ENCODE peak calls at places on chromosomes 7 and 10, in nine cellular contexts. K, Q, V, N, W, E, P, Z and I are unnamed samples.

GRCh38 chr7:41185851-41186250 is 517.0 kb downstream of the INHBA start:
- DNase-seq in K (peak; percentile 81), Q (no peak), V (no peak), N (no peak), W (no peak), E (no peak), P (no peak), Z (no peak), I (no peak)

GRCh38 chr7:140512317-140513000 is 33.2 kb upstream of the MKRN1 start:
- DNase-seq in K (peak; percentile 40), Q (no peak), V (peak; percentile 27), N (peak; percentile 77), W (peak; percentile 23), E (no peak), P (peak; percentile 44), Z (no peak), I (no peak)

GRCh38 chr10:124997791-124998623 is 56.1 kb downstream of the ZRANB1 start:
- DNase-seq in K (no peak), Q (no peak), V (no peak), N (no peak), W (peak; percentile 6), E (no peak), P (peak; percentile 21), Z (peak; percentile 17), I (peak; percentile 76)

GRCh38 chr7:37039131-37039719 is 314.9 kb upstream of the AOAH start:
- DNase-seq in K (no peak), Q (no peak), V (no peak), N (no peak), W (no peak), E (no peak), P (no peak), Z (no peak), I (peak; percentile 18)

GRCh38 chr7:112337177-112337576 is 113.1 kb upstream of the IFRD1 start:
- DNase-seq in K (no peak), Q (no peak), V (no peak), N (no peak), W (no peak), E (no peak), P (no peak), Z (no peak), I (no peak)

GRCh38 chr10:85558533-85558932 is 808.1 kb downstream of the GRID1 start:
- DNase-seq in K (peak; percentile 55), Q (no peak), V (no peak), N (no peak), W (no peak), E (no peak), P (no peak), Z (no peak), I (no peak)

GRCh38 chr7:47915066-47915976 is 32.9 kb downstream of the PKD1L1 start:
- DNase-seq in K (no peak), Q (no peak), V (no peak), N (no peak), W (no peak), E (peak; percentile 13), P (no peak), Z (no peak), I (no peak)

GRCh38 chr7:97016392-97017196 is 8.0 kb downstream of the DLX5 start:
- DNase-seq in K (no peak), Q (no peak), V (no peak), N (no peak), W (no peak), E (no peak), P (no peak), Z (no peak), I (peak; percentile 92)

GRCh38 chr7:117937726-117938483 is 64.7 kb upstream of the CTTNBP2 start:
- DNase-seq in K (no peak), Q (no peak), V (no peak), N (no peak), W (no peak), E (no peak), P (no peak), Z (no peak), I (no peak)

GRCh38 chr10:133455611-133456031 is 1.9 kb downstream of the SCART1 start:
- DNase-seq in K (no peak), Q (no peak), V (no peak), N (no peak), W (no peak), E (no peak), P (no peak), Z (no peak), I (peak; percentile 69)

GRCh38 chr10:133454204-133454893 is 604 bp downstream of the SCART1 start:
- DNase-seq in K (no peak), Q (no peak), V (no peak), N (no peak), W (no peak), E (no peak), P (no peak), Z (no peak), I (peak; percentile 60)

GRCh38 chr10:133455196-133455595 is 1.5 kb downstream of the SCART1 start:
- DNase-seq in K (no peak), Q (no peak), V (no peak), N (no peak), W (no peak), E (no peak), P (no peak), Z (no peak), I (peak; percentile 14)

GRCh38 chr10:133452453-133452852 is 1.3 kb upstream of the SCART1 start:
- DNase-seq in K (no peak), Q (no peak), V (no peak), N (no peak), W (no peak), E (no peak), P (no peak), Z (no peak), I (no peak)

DNA sequence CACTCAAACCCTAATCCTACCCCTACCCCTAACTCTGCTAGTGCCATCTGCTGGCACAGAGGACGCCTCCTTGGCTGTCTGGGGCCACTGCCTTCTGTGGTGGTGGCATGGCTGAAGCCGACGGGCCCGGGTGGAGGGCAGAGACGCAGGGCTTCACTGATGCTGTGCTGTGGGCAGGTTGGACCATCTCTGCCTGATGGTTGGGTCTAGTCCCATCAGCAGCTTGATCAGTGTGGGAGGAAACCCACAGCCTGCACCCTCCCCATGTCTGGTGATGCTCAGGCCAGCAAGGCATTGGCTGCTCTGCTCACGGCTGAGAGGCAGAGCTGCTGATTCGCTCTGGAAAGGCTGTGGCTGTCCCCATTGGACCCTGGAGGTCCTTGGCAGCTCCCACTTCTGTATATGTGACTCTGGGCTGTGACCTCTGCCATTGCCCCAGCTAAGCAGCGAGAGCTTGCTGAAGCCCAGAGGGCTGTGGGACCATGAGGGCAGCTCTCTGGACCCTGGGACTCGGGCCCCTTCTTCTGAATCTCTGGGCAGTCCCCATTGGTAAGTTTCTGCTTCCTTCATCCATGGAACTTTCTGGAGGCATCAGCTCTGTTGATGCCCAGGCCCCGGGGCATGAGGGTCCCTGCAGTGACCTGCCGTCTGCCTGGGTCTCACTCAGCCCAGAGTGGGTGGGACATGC is at the start of gene SCART1:
- DNase-seq in K (no peak), Q (no peak), V (no peak), N (no peak), W (no peak), E (no peak), P (no peak), Z (no peak), I (peak; percentile 75)
- TF ChIP-seq CTCF in K (no peak), Q (no peak), V (no peak), N (no peak), W (no peak), E (no peak), P (no peak), Z (no peak), I (no peak)

GRCh38 chr10:132881186-132881920 is 61.0 kb downstream of the CFAP46 start:
- DNase-seq in K (no peak), Q (no peak), V (no peak), N (no peak), W (no peak), E (no peak), P (no peak), Z (no peak), I (peak; percentile 43)
- TF ChIP-seq CTCF in K (no peak), Q (no peak), V (no peak), N (no peak), W (no peak), E (no peak), P (no peak), Z (no peak), I (no peak)

GRCh38 chr7:152887779-152888178 is 128.2 kb downstream of the ACTR3B start:
- DNase-seq in K (no peak), Q (no peak), V (no peak), N (no peak), W (no peak), E (no peak), P (no peak), Z (no peak), I (no peak)

GRCh38 chr7:152894295-152895170 is 135.0 kb downstream of the ACTR3B start:
- DNase-seq in K (no peak), Q (no peak), V (no peak), N (peak; percentile 43), W (no peak), E (peak; percentile 0), P (no peak), Z (peak; percentile 88), I (peak; percentile 85)

GRCh38 chr7:152893801-152894294 is 134.3 kb downstream of the ACTR3B start:
- DNase-seq in K (no peak), Q (no peak), V (no peak), N (no peak), W (no peak), E (no peak), P (no peak), Z (no peak), I (peak; percentile 47)

GRCh38 chr7:152891837-152892236 is 132.3 kb downstream of the ACTR3B start:
- DNase-seq in K (no peak), Q (no peak), V (no peak), N (no peak), W (no peak), E (no peak), P (no peak), Z (no peak), I (peak; percentile 62)

DNA sequence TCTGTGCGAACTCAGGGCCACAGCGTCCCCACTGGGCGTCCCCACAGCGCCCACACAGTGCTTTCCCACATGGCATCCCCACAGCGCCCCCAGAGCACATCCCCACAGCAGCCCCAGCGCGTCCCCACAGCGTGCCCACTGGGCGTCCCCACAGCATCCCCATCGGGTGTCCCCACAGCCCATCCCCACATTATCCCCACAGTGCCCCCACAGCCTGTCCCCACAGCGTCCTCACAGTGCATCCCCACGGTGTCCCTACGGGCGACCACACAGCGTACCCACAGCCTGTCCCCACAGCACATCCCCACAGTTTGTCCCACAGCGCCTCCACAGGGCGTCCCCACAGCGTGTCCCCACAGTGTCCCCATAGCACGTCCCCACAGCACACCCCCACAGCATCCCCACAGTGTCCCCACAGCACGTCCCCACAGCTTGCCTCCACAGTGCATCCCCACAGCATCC is 131.6 kb downstream of the ACTR3B start:
- DNase-seq in K (no peak), Q (no peak), V (no peak), N (no peak), W (no peak), E (no peak), P (no peak), Z (no peak), I (peak; percentile 57)
- TF ChIP-seq CTCF in K (no peak), Q (no peak), V (no peak), N (no peak), W (no peak), E (no peak), P (no peak), Z (no peak), I (no peak)

DNA sequence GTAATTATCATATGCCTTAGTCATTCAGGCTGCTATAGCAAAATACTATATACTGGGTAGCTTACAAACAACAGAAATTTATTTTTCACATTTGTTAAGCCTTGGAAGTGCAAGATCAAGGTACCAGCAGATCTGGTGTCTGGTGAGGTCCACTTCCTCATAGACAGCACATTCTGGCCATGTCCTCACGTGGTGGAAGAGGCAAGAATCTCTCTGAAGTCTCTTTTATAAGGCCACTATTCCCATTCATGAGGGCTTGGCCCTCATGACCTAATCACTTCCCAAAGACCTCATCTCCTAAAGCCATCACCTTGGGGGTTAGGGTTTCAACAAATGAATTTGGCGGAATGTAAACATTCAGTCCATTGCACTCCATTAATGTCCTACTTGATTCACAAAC is 137.5 kb upstream of the C1GALT1 start:
- DNase-seq in K (no peak), Q (no peak), V (no peak), N (no peak), W (no peak), E (no peak), P (no peak), Z (no peak), I (no peak)
- TF ChIP-seq CTCF in K (no peak), Q (no peak), V (no peak), N (no peak), W (no peak), E (no peak), P (no peak), Z (no peak), I (no peak)